ENCODE peak calls at places on chromosomes 12 and 14, in six cellular contexts. P is neuronal stem cell, D is H1, U is IMR-90, L is H9, E is trophoblast cell. Y is an unnamed sample.

GRCh38 chr12:18296201-18296908 is 35.0 kb downstream of the PIK3C2G start:
- DNase-seq in P (no peak), D (no peak), U (no peak), L (no peak), E (no peak), Y (no peak)

GRCh38 chr14:92601757-92602417 is 88.3 kb downstream of the RIN3 start:
- DNase-seq in P (no peak), D (no peak), U (no peak), L (no peak), E (no peak), Y (no peak)

GRCh38 chr12:103626498-103626897 is 39.4 kb downstream of the STAB2 start:
- DNase-seq in P (peak; percentile 8), D (no peak), U (peak; percentile 51), L (peak; percentile 49), E (no peak), Y (peak; percentile 35)

GRCh38 chr12:104549820-104550480 is 93.2 kb downstream of the CHST11 start:
- DNase-seq in P (no peak), D (no peak), U (peak; percentile 29), L (no peak), E (peak; percentile 19), Y (no peak)

GRCh38 chr14:35215110-35215872 is 76.9 kb upstream of the PSMA6 start:
- DNase-seq in P (peak; percentile 30), D (no peak), U (peak; percentile 80), L (no peak), E (peak; percentile 37), Y (peak; percentile 79)

GRCh38 chr12:107610030-107610859 is 75.4 kb upstream of the PWP1 start:
- DNase-seq in P (peak; percentile 38), D (peak; percentile 78), U (peak; percentile 48), L (peak; percentile 85), E (no peak), Y (peak; percentile 32)

GRCh38 chr12:91023326-91024004 is 18.7 kb upstream of the EPYC start:
- DNase-seq in P (no peak), D (no peak), U (peak; percentile 90), L (no peak), E (no peak), Y (peak; percentile 79)

GRCh38 chr12:103589517-103589916 is 2.4 kb downstream of the STAB2 start:
- DNase-seq in P (no peak), D (no peak), U (no peak), L (no peak), E (no peak), Y (no peak)

GRCh38 chr12:59874781-59875180 is 279.0 kb downstream of the SLC16A7 start:
- DNase-seq in P (no peak), D (no peak), U (peak; percentile 21), L (peak; percentile 31), E (no peak), Y (no peak)

GRCh38 chr14:76045773-76046172 is 60.2 kb downstream of the IFT43 start:
- DNase-seq in P (no peak), D (no peak), U (no peak), L (no peak), E (no peak), Y (no peak)

GRCh38 chr12:56143870-56144269 is 8.5 kb upstream of the MYL6B start:
- DNase-seq in P (no peak), D (no peak), U (no peak), L (no peak), E (no peak), Y (no peak)

GRCh38 chr14:58092231-58092630 is 59.8 kb downstream of the ARMH4 start:
- DNase-seq in P (no peak), D (no peak), U (no peak), L (no peak), E (no peak), Y (no peak)
- H4K91ac ChIP-seq in P (no peak overlapping the region), D (no peak overlapping the region), U (no peak overlapping the region), L (no peak overlapping the region), E (no peak overlapping the region), Y (no peak overlapping the region)

GRCh38 chr14:90970167-90970600 is 90.3 kb downstream of the RPS6KA5 start:
- DNase-seq in P (no peak), D (no peak), U (peak; percentile 12), L (no peak), E (no peak), Y (peak; percentile 35)

GRCh38 chr14:90966493-90966892 is 93.9 kb downstream of the RPS6KA5 start:
- DNase-seq in P (no peak), D (no peak), U (no peak), L (no peak), E (no peak), Y (no peak)

GRCh38 chr14:90965765-90966164 is 94.7 kb downstream of the RPS6KA5 start:
- DNase-seq in P (no peak), D (no peak), U (no peak), L (no peak), E (no peak), Y (no peak)

GRCh38 chr14:90969493-90970166 is 90.8 kb downstream of the RPS6KA5 start:
- DNase-seq in P (no peak), D (no peak), U (no peak), L (no peak), E (no peak), Y (peak; percentile 4)

DNA sequence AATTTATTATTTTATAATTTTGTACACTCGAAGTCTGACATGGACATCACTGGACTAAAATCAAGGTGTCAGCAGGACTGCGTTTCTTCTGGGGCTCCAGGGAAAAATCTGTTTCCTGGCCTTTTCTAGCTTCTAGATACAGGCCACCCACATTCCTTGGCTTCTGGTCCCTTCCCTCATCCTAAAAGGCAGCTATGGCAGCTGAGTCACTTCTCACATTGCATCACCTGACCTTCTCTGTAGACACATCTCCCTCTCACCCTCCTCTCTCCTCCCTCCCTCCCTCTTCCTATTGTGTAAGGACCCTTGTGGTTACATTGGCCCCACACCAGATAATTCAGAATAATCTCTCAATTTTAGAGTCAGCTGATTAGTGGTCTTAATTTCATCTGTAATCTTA is 92.4 kb downstream of the RPS6KA5 start:
- DNase-seq in P (no peak), D (no peak), U (no peak), L (no peak), E (peak; percentile 68), Y (peak; percentile 9)
- H4K91ac ChIP-seq in P (no peak overlapping the region), D (no peak overlapping the region), U (no peak overlapping the region), L (no peak overlapping the region), E (no peak overlapping the region), Y (no peak overlapping the region)

GRCh38 chr14:70748422-70748821 is 60.9 kb downstream of the MAP3K9 start:
- DNase-seq in P (no peak), D (no peak), U (no peak), L (no peak), E (no peak), Y (no peak)
- H4K91ac ChIP-seq in P (no peak overlapping the region), D (no peak overlapping the region), U (no peak overlapping the region), L (no peak overlapping the region), E (no peak overlapping the region), Y (no peak overlapping the region)

GRCh38 chr12:39993261-39993660 is 112.6 kb downstream of the SLC2A13 start:
- DNase-seq in P (no peak), D (no peak), U (no peak), L (no peak), E (no peak), Y (no peak)
- H4K91ac ChIP-seq in P (no peak overlapping the region), D (no peak overlapping the region), U (no peak overlapping the region), L (no peak overlapping the region), E (no peak overlapping the region), Y (no peak overlapping the region)

GRCh38 chr14:69815556-69815955 is 18.5 kb upstream of the SLC10A1 start:
- DNase-seq in P (no peak), D (no peak), U (no peak), L (no peak), E (peak; percentile 86), Y (no peak)
- H4K91ac ChIP-seq in P (no peak overlapping the region), D (no peak overlapping the region), U (no peak overlapping the region), L (no peak overlapping the region), E (no peak overlapping the region), Y (no peak overlapping the region)

GRCh38 chr12:115466076-115466475 is 782.1 kb upstream of the TBX3 start:
- DNase-seq in P (no peak), D (no peak), U (no peak), L (no peak), E (no peak), Y (no peak)

GRCh38 chr12:115464673-115465060 is 780.7 kb upstream of the TBX3 start:
- DNase-seq in P (no peak), D (no peak), U (no peak), L (no peak), E (no peak), Y (no peak)

GRCh38 chr12:115470526-115470925 is 786.6 kb upstream of the TBX3 start:
- DNase-seq in P (no peak), D (no peak), U (no peak), L (no peak), E (no peak), Y (no peak)

GRCh38 chr12:115468087-115468510 is 784.1 kb upstream of the TBX3 start:
- DNase-seq in P (no peak), D (no peak), U (peak; percentile 47), L (peak; percentile 77), E (no peak), Y (no peak)

GRCh38 chr12:115467531-115467930 is 783.6 kb upstream of the TBX3 start:
- DNase-seq in P (no peak), D (no peak), U (peak; percentile 55), L (no peak), E (no peak), Y (no peak)
- H4K91ac ChIP-seq in P (no peak overlapping the region), D (no peak overlapping the region), U (no peak overlapping the region), L (no peak overlapping the region), E (no peak overlapping the region), Y (no peak overlapping the region)

DNA sequence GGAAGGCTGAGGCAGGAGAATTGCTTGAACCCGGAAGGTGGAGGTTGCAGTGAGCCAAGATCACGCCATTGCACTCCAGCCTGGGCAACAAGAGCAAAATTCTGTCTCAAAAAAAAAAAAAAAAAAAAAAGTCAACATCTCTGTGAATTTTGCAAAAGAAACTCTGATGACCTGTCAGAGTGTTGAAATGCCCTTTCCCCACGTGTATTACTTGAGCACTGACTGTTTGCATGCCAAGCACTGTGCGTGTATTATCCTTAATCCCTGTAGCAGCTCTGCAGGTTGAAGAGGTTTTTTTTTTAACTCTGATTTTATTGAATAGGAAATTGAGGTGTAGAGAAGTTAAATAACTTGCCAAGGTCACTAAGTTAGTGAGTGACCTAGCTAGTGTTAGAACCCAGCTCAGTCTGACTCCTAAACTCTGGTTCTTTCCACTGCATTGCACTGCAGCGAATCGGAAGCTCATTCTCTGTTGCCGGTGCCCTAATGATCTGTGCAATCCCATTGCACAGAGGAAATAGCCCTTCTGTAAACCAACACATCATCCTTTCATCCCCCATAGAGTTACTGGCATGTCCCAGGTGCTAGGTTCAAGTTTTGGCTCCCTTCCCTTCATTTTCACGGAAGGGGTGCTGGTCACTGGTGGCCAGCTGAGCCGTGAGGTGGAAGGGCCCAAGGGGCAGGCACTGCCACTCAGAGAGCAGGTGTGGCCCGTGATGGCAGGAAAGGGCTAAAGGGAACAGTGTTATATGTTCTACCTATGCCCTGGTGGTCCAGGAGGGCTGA is 122.3 kb downstream of the EML1 start:
- DNase-seq in P (no peak), D (peak; percentile 26), U (no peak), L (no peak), E (no peak), Y (no peak)
- H4K91ac ChIP-seq in P (no peak overlapping the region), D (no peak overlapping the region), U (no peak overlapping the region), L (no peak overlapping the region), E (no peak overlapping the region), Y (no peak overlapping the region)

GRCh38 chr14:102824832-102825231 is 47.6 kb downstream of the TRAF3 start:
- DNase-seq in P (no peak), D (no peak), U (peak; percentile 86), L (no peak), E (no peak), Y (peak; percentile 56)
- H4K91ac ChIP-seq in P (no peak overlapping the region), D (peak overlapping the region; percentile 71), U (no peak overlapping the region), L (no peak overlapping the region), E (no peak overlapping the region), Y (peak overlapping the region; percentile 66)

GRCh38 chr12:3600951-3601350 is 109.9 kb downstream of the PRMT8 start:
- DNase-seq in P (no peak), D (no peak), U (no peak), L (no peak), E (no peak), Y (no peak)
- H4K91ac ChIP-seq in P (no peak overlapping the region), D (no peak overlapping the region), U (no peak overlapping the region), L (no peak overlapping the region), E (no peak overlapping the region), Y (no peak overlapping the region)

Y was measured in mesenchymal stem cell.